ENCODE peak calls at places on chromosomes 3 and 15, in seven cellular contexts. Z is activated T-cell treated with anti-CD3 and anti-CD28 coated beads for 1 hour; V is stimulated activated CD4-positive, alpha-beta T cell treated with anti-CD3 and anti-CD28 coated beads, Interleukin-15, amount 100 ng/mL, for 24 hours; F is Daoy; A is KBM-7; J is GM03348; K is neural progenitor cell. M is an unnamed sample.

GRCh38 chr15:38623744-38624143 is 59.1 kb upstream of the RASGRP1 start:
- DNase-seq in Z (no peak), V (no peak), F (no peak), A (no peak), J (no peak), K (no peak), M (no peak)

GRCh38 chr3:11661827-11662226 is 18.1 kb upstream of the VGLL4 start:
- DNase-seq in Z (no peak), V (no peak), F (peak; percentile 28), A (peak; percentile 87), J (peak; percentile 60), K (no peak), M (no peak)

GRCh38 chr3:50342818-50343633 is 2.4 kb upstream of the RASSF1 start:
- DNase-seq in Z (no peak), V (no peak), F (no peak), A (no peak), J (no peak), K (peak; percentile 57), M (no peak)

GRCh38 chr15:86199467-86200145 is 119.9 kb downstream of the AGBL1 start:
- DNase-seq in Z (no peak), V (no peak), F (no peak), A (no peak), J (no peak), K (no peak), M (no peak)

GRCh38 chr3:82276992-82277391 is 515.5 kb upstream of the GBE1 start:
- DNase-seq in Z (no peak), V (no peak), F (no peak), A (no peak), J (no peak), K (no peak), M (no peak)

GRCh38 chr3:42589382-42590109 is 1.1 kb upstream of the SS18L2 start:
- DNase-seq in Z (no peak), V (no peak), F (no peak), A (no peak), J (no peak), K (peak; percentile 7), M (no peak)

GRCh38 chr3:159280792-159281191 is 478.9 kb downstream of the MFSD1 start:
- DNase-seq in Z (no peak), V (no peak), F (no peak), A (no peak), J (no peak), K (no peak), M (no peak)

GRCh38 chr3:136740351-136740957 is 11.7 kb downstream of the STAG1 start:
- DNase-seq in Z (no peak), V (no peak), F (no peak), A (no peak), J (no peak), K (no peak), M (no peak)

GRCh38 chr15:34796847-34797246 is 1.5 kb upstream of the ACTC1 start:
- DNase-seq in Z (no peak), V (no peak), F (no peak), A (no peak), J (no peak), K (no peak), M (no peak)

GRCh38 chr15:94370197-94370987 is 139.0 kb downstream of the MCTP2 start:
- DNase-seq in Z (no peak), V (no peak), F (no peak), A (no peak), J (no peak), K (no peak), M (no peak)

M was measured in thoracic aorta.